ENCODE peak calls at places on chromosomes 2 and 18, in seven cellular contexts. C is AG04450, T is GM13977, K is WERI-Rb-1, G is foreskin fibroblast, Y is colonic mucosa, Q is HFF-Myc. B is an unnamed sample.

GRCh38 chr2:26670171-26670570 is 22.4 kb upstream of the KCNK3 start:
- DNase-seq in C (no peak), T (no peak), K (no peak), G (peak), Y (no peak), Q (no peak), B (no peak)

GRCh38 chr18:43882358-43882757 is 605.1 kb upstream of the SYT4 start:
- DNase-seq in C (no peak), T (no peak), K (no peak), G (no peak), Y (no peak), Q (no peak), B (no peak)

GRCh38 chr2:77016481-77016880 is 505.7 kb downstream of the LRRTM4 start:
- DNase-seq in C (no peak), T (no peak), K (no peak), G (no peak), Y (no peak), Q (no peak), B (no peak)

GRCh38 chr18:68478246-68478645 is 236.7 kb downstream of the TMX3 start:
- DNase-seq in C (no peak), T (no peak), K (no peak), G (no peak), Y (no peak), Q (no peak), B (no peak)

GRCh38 chr2:113980946-113981345 is 91.1 kb downstream of the ACTR3 start:
- DNase-seq in C (no peak), T (no peak), K (no peak), G (peak), Y (no peak), Q (no peak), B (no peak)

GRCh38 chr2:199148076-199148845 is 309.5 kb downstream of the SATB2 start:
- DNase-seq in C (no peak), T (no peak), K (no peak), G (peak), Y (no peak), Q (no peak), B (no peak)

GRCh38 chr2:238320648-238321281 is 447 bp downstream of the TRAF3IP1 start:
- DNase-seq in C (no peak), T (peak), K (no peak), G (no peak), Y (no peak), Q (no peak), B (no peak)

GRCh38 chr2:177881001-177881748 is 191.4 kb downstream of the PDE11A start:
- DNase-seq in C (no peak), T (no peak), K (no peak), G (no peak), Y (no peak), Q (no peak), B (no peak)

GRCh38 chr2:235024191-235024611 is 72.4 kb downstream of the SH3BP4 start:
- DNase-seq in C (no peak), T (no peak), K (no peak), G (peak), Y (no peak), Q (no peak), B (no peak)

GRCh38 chr2:175063741-175064140 is 58.6 kb upstream of the CHN1 start:
- DNase-seq in C (no peak), T (no peak), K (no peak), G (no peak), Y (no peak), Q (no peak), B (no peak)

GRCh38 chr18:73461780-73462059 is 593.9 kb upstream of the NETO1 start:
- DNase-seq in C (no peak), T (no peak), K (no peak), G (peak), Y (no peak), Q (peak), B (no peak)

GRCh38 chr18:5158171-5158570 is 38.9 kb downstream of the AKAIN1 start:
- DNase-seq in C (no peak), T (no peak), K (no peak), G (no peak), Y (no peak), Q (no peak), B (no peak)

GRCh38 chr2:204033601-204034495 is 97.3 kb downstream of the ICOS start:
- DNase-seq in C (no peak), T (no peak), K (no peak), G (no peak), Y (no peak), Q (no peak), B (no peak)

GRCh38 chr2:213281156-213281555 is 3.1 kb upstream of the SPAG16 start:
- DNase-seq in C (no peak), T (no peak), K (no peak), G (no peak), Y (no peak), Q (no peak), B (peak)

GRCh38 chr18:3481696-3482210 is 31.8 kb downstream of the TGIF1 start:
- DNase-seq in C (peak), T (peak), K (peak), G (no peak), Y (peak), Q (no peak), B (no peak)

GRCh38 chr2:20446280-20446916 is 476 bp upstream of the RHOB start:
- DNase-seq in C (no peak), T (no peak), K (peak), G (no peak), Y (no peak), Q (no peak), B (no peak)

GRCh38 chr2:74544634-74545033 is 9.1 kb downstream of the LOXL3 start:
- DNase-seq in C (no peak), T (no peak), K (no peak), G (no peak), Y (no peak), Q (no peak), B (no peak)

GRCh38 chr18:63206433-63207153 is 113.0 kb downstream of the BCL2 start:
- DNase-seq in C (no peak), T (no peak), K (no peak), G (no peak), Y (no peak), Q (no peak), B (no peak)

GRCh38 chr2:127612111-127612822 is 33.7 kb upstream of the GPR17 start:
- DNase-seq in C (no peak), T (no peak), K (peak), G (no peak), Y (no peak), Q (no peak), B (no peak)

GRCh38 chr2:19046986-19047780 is 311.2 kb downstream of the OSR1 start:
- DNase-seq in C (no peak), T (peak), K (no peak), G (peak), Y (no peak), Q (no peak), B (no peak)

GRCh38 chr2:57959380-57959779 is 87.2 kb upstream of the VRK2 start:
- DNase-seq in C (no peak), T (no peak), K (peak), G (no peak), Y (no peak), Q (no peak), B (no peak)

GRCh38 chr18:33700513-33700976 is 122.5 kb downstream of the ASXL3 start:
- DNase-seq in C (no peak), T (peak), K (no peak), G (no peak), Y (no peak), Q (no peak), B (no peak)

GRCh38 chr2:63053235-63053888 is 2.7 kb downstream of the OTX1 start:
- DNase-seq in C (no peak), T (no peak), K (no peak), G (no peak), Y (no peak), Q (no peak), B (no peak)

GRCh38 chr2:222891890-222892289 is 31.1 kb downstream of the ACSL3 start:
- DNase-seq in C (no peak), T (no peak), K (no peak), G (no peak), Y (no peak), Q (no peak), B (no peak)

GRCh38 chr2:86815616-86816015 is 24.9 kb upstream of the CD8A start:
- DNase-seq in C (no peak), T (no peak), K (no peak), G (no peak), Y (no peak), Q (no peak), B (no peak)

GRCh38 chr2:45962522-45962921 is 311.0 kb downstream of the PRKCE start:
- DNase-seq in C (no peak), T (no peak), K (no peak), G (peak), Y (peak), Q (peak), B (peak)

DNA sequence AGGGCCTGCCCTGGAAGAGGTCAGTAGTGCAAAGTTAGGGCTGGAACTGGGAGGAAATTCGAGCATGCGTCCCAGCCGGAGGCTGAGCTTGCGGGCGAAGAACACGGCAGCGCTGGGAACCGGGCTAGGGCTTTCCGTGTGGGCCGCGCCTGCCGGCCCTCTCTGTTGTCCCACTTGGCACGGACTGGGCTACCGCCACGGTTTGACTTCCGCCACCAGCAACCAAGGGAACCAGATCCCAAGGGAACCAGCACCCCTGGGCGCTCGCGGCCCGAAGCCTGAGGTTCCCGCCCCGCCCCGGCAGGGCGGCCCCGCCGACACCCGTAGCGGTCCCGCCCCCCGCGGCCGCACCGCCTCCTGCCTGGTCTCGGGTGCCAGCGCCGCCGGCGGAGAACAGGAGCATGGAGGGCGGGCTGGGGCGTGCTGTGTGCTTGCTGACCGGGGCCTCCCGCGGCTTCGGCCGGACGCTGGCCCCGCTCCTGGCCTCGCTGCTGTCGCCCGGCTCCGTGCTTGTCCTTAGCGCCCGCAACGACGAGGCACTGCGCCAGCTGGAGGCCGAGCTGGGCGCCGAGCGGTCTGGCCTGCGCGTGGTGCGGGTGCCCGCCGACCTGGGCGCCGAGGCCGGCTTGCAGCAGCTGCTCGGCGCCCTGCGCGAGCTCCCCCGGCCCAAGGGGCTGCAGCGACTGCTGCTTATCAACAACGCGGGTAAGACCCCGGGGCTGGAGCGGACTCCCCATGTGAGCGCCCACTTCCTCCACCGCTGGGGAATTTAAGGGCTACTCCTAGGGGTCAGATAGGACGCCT is at the start of gene SPR:
- DNase-seq in C (no peak), T (peak), K (peak), G (peak), Y (peak), Q (no peak), B (no peak)
- TF ChIP-seq CTCF in C (peak), T (peak), K (peak), G (no peak), Y (no peak), Q (no peak), B (no peak)

GRCh38 chr2:187453078-187453641 is 5.1 kb upstream of the CALCRL start:
- DNase-seq in C (no peak), T (no peak), K (no peak), G (no peak), Y (no peak), Q (no peak), B (no peak)
- TF ChIP-seq CTCF in C (peak), T (peak), K (no peak), G (peak), Y (peak), Q (no peak), B (peak)

GRCh38 chr2:84741182-84741822 is 139.6 kb downstream of the TRABD2A start:
- DNase-seq in C (no peak), T (peak), K (peak), G (peak), Y (no peak), Q (peak), B (no peak)
- TF ChIP-seq CTCF in C (peak), T (peak), K (peak), G (peak), Y (no peak), Q (peak), B (peak)

GRCh38 chr2:108925286-108925685 is 63.7 kb downstream of the EDAR start:
- DNase-seq in C (no peak), T (no peak), K (no peak), G (no peak), Y (no peak), Q (no peak), B (no peak)
- TF ChIP-seq CTCF in C (no peak), T (no peak), K (no peak), G (no peak), Y (no peak), Q (no peak), B (no peak)

GRCh38 chr2:128681351-128681906 is 362.8 kb upstream of the HS6ST1 start:
- DNase-seq in C (no peak), T (no peak), K (no peak), G (no peak), Y (peak), Q (no peak), B (no peak)
- TF ChIP-seq CTCF in C (no peak), T (no peak), K (peak), G (no peak), Y (no peak), Q (no peak), B (no peak)

GRCh38 chr18:12091742-12092141 is 1.9 kb upstream of the ANKRD62 start:
- DNase-seq in C (no peak), T (no peak), K (no peak), G (no peak), Y (no peak), Q (no peak), B (no peak)

GRCh38 chr18:12088731-12089375 is 4.8 kb upstream of the ANKRD62 start:
- DNase-seq in C (no peak), T (no peak), K (no peak), G (no peak), Y (no peak), Q (no peak), B (no peak)

GRCh38 chr18:12088096-12088495 is 5.5 kb upstream of the ANKRD62 start:
- DNase-seq in C (no peak), T (no peak), K (no peak), G (no peak), Y (no peak), Q (no peak), B (no peak)

GRCh38 chr18:12093520-12094257 is at the start of gene ANKRD62:
- DNase-seq in C (no peak), T (no peak), K (no peak), G (no peak), Y (no peak), Q (no peak), B (no peak)

DNA sequence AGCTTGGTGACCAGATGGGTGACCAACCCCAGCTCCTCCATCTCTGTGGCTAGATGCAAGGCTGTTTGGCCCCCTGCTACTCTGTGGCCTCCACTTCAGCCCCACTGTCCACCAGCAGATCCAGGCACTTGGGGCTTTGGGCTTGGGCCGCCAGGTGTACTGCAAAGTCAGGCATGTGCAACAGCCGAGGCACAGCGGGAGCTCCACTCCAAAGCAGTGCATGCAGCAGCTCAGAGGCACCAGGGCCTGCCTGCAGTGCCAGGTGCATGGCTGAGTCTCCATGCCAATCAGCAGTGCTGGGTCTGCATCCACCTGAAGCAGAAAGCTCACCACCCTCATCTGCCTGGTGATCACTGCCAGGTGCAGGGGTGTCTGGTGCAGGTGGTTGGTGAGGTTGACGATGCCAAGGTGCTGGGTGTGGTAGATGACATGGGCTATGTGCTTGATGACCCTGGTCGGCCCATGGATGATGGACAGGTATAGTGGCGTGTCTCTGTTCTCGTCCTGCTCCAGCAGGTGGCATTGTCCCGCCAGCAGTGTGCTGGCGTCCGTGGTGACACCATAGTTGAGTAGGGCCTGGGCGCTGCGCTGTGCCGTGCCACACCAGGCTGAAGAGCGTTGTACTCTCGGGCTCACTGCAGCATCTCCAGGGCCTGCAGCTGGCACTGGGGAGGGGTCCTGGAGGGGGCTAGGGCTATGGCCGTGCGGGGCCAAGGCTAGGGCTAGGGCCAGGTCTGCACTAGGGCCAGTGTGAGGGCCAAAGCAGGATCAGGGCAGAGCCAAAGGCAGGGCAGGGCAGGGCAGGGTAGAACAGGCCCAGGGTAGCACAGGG is 1.0 kb upstream of the ANKRD62 start:
- DNase-seq in C (no peak), T (peak), K (peak), G (no peak), Y (peak), Q (no peak), B (no peak)
- TF ChIP-seq CTCF in C (no peak), T (peak), K (peak), G (no peak), Y (peak), Q (peak), B (no peak)

GRCh38 chr2:103386872-103387271 is 625.0 kb downstream of the TMEM182 start:
- DNase-seq in C (no peak), T (no peak), K (no peak), G (no peak), Y (no peak), Q (no peak), B (no peak)
- TF ChIP-seq CTCF in C (no peak), T (no peak), K (no peak), G (no peak), Y (no peak), Q (no peak), B (no peak)

B was measured in AG09319.